ENCODE peak calls at places on chromosomes 7 and 10, in four cellular contexts. P, U, C and Z are unnamed samples.

GRCh38 chr10:855079-855478 is 76.4 kb downstream of the LARP4B start:
- DNase-seq in P (no peak), U (no peak), C (no peak), Z (no peak)

GRCh38 chr7:147646568-147646967 is 944.0 kb upstream of the C7orf33 start:
- DNase-seq in C (no peak), P (no peak), U (no peak), Z (no peak)

GRCh38 chr7:47474937-47475879 is 106.7 kb downstream of the TNS3 start:
- DNase-seq in P (peak), U (peak), C (peak), Z (peak)

GRCh38 chr10:123154943-123155505 is 822 bp downstream of the BUB3 start:
- DNase-seq in C (peak), U (no peak), P (no peak), Z (no peak)

GRCh38 chr10:76388321-76388720 is 956.9 kb downstream of the LRMDA start:
- DNase-seq in C (no peak), P (no peak), U (no peak), Z (no peak)

GRCh38 chr7:138226001-138226476 is 149.8 kb downstream of the AKR1D1 start:
- DNase-seq in U (no peak), P (no peak), C (no peak), Z (no peak)

GRCh38 chr10:103669243-103669929 is 175.9 kb downstream of the NEURL1 start:
- DNase-seq in U (no peak), C (no peak), P (no peak), Z (no peak)

GRCh38 chr7:40673285-40673684 is 538.5 kb downstream of the SUGCT start:
- DNase-seq in P (no peak), C (no peak), U (peak), Z (peak)

GRCh38 chr7:29342761-29343160 is 148.2 kb downstream of the CHN2 start:
- DNase-seq in C (no peak), P (no peak), U (no peak), Z (no peak)

GRCh38 chr7:120987280-120987679 is 1.2 kb upstream of the CPED1 start:
- DNase-seq in P (no peak), U (no peak), C (no peak), Z (no peak)

GRCh38 chr7:120988591-120989299 is at the start of gene CPED1:
- DNase-seq in U (peak), P (peak), C (peak), Z (peak)

GRCh38 chr7:120986665-120987064 is 1.8 kb upstream of the CPED1 start:
- DNase-seq in C (no peak), P (no peak), U (no peak), Z (no peak)

GRCh38 chr7:120989571-120990220 is 1.2 kb downstream of the CPED1 start:
- DNase-seq in U (no peak), P (peak), C (no peak), Z (no peak)

GRCh38 chr7:120987683-120988590 is 574 bp upstream of the CPED1 start:
- DNase-seq in C (peak), U (peak), P (peak), Z (peak)
- H3K4me3 ChIP-seq in C (peak), U (peak), P (peak), Z (peak)

GRCh38 chr10:69800109-69800508 is 1.6 kb upstream of the COL13A1 start:
- DNase-seq in U (peak), C (peak), P (no peak), Z (no peak)

GRCh38 chr10:69802424-69803161 is 887 bp downstream of the COL13A1 start:
- DNase-seq in U (no peak), C (peak), P (peak), Z (no peak)

GRCh38 chr10:69800665-69801064 is 1.0 kb upstream of the COL13A1 start:
- DNase-seq in U (no peak), P (no peak), C (no peak), Z (no peak)

GRCh38 chr10:69801434-69802315 is at the start of gene COL13A1:
- DNase-seq in P (peak), C (peak), U (no peak), Z (no peak)

DNA sequence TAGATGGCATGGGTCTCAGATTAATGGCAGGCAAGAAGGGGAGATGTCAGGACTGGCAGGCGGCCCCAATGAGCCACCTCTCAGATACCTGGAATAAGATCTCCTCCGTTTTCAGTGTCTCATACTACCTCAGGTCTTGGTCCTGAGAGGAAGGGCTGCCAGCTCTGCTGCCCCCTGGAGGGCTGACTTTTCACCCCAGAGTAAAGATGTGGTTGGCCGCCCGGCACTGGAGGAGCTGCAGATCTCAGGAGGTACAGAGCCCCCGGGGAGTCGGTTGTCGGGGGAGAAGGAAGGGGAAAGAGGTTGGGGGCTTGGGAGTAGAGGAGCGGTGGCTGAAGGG is 642 bp upstream of the COL13A1 start:
- DNase-seq in P (peak), U (no peak), C (peak), Z (no peak)
- TF ChIP-seq CTCF in P (no peak), U (peak), C (peak), Z (peak)

DNA sequence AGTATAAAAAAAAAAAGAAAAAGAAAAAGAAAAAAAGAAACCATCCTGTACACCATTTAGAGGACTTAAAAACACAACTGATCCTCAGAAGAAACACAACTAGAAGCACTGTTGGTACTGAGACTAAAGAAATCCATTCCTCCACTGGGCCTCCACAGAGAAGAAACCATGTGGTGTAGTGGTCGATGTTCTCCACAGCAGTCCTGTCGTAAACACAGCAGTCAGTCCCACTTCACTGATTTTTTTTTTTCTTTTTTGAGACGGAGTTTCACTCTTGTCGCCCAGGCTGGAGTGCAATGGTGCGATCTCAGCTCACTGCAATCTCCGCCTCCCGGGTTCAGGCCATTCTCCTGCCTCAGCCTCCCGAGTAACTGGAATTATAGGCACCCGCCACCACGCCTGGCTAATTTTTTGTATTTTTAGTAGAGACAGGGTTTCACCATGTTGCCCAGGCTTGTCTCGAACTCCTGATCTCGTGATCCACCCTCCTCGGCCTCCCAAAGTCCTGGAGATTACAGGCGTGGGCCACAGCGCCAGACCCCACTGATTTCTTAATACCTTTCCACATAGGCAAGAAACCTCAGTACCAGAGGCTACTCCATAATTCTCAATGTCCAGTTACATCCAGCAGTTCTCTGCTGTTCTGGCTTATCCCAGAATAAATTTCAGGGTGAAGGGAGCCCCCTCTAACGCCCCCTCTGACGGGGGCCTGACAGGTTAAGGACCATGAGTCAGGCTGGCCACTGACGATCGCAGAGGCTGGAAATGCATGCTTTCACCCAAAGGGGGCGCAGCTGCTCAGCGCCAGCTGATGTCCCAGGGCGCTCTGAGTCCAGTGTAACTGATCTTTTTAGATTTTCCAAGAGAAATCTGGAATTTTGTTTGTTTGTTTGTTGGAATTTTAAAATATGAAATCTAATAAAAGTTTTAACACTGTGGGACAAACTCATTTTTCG is 24.8 kb upstream of the FFAR4 start:
- DNase-seq in P (peak), U (no peak), C (peak), Z (no peak)
- H3K4me3 ChIP-seq in P (no peak), U (peak), C (no peak), Z (peak)

DNA sequence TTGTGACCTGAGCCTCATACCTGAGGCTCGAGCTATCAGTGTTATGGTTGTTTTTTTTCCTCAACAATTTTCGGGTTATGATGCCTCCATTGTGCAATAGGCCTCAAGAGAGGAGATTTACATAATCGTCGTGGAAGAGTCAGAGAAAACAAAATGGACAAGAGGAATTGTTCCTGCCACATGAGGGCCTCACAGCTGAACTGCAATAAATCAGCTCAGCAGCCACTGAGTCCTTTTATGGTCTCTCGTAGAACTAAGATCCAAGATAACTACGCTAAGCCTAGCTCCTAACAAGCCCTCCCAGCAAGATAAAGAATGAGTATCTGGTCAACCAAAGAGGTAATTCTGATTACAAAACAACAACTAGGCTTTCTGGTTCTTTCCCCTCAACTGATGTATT is 336.8 kb downstream of the WDR11 start:
- DNase-seq in U (no peak), P (no peak), C (no peak), Z (no peak)
- TF ChIP-seq CTCF in U (no peak), P (no peak), C (no peak), Z (no peak)

DNA sequence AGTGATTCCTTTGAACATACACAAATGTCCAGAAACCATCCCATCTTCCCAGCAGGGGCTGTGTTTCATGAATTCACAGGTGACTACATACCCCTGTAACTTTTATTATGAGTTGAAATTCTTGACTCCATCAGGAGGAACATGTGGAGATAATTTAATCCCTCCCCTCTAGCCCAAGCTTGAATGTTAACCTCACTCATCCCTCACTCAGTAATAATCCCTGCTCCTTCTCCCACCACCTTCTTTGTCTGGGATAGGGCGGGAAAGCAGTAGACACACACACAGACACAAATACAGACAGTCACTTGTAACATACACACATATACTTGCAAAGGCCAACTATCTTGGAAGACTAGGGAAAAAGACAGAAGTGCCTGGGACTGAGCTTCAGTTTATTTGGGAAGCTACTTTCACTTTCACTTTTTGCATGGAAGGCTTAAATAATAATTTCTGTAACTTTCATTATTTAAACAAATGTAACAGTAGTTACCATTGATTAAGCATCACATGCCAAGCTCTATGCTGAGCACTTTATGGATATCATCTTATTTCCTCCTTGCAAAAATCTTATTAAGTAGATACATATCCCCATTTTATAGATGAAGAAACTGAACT is 7.3 kb downstream of the AASS start:
- DNase-seq in P (no peak), U (no peak), C (no peak), Z (no peak)
- H3K4me3 ChIP-seq in P (peak), U (peak), C (peak), Z (peak)

GRCh38 chr10:31709501-31709900 is 219.1 kb downstream of the ARHGAP12 start:
- DNase-seq in C (no peak), U (no peak), P (no peak), Z (no peak)

GRCh38 chr10:31707578-31708411 is 220.8 kb downstream of the ARHGAP12 start:
- DNase-seq in C (no peak), U (peak), P (peak), Z (peak)

GRCh38 chr10:31708513-31708912 is 220.1 kb downstream of the ARHGAP12 start:
- DNase-seq in P (no peak), U (no peak), C (no peak), Z (no peak)

GRCh38 chr10:31706921-31707571 is 221.6 kb downstream of the ARHGAP12 start:
- DNase-seq in U (no peak), P (peak), C (no peak), Z (no peak)

DNA sequence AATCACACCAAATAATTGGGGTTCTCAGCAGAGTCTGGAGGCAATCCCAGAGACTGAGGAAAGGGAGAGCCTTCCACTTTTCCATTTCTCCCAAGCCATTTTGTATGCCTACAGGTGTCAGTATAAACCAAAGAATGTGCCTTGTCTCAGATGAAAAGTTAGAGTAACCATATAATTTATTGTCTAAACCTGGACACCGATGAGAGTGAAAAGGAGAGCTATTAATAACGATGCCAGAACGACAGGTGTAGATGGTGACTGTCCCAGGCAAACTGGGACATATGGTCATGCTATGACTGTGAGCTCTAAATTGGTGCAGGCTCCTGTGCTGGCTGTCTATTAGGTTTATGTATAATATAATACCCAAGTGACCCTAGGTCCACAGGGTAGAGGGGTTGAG is 219.6 kb downstream of the ARHGAP12 start:
- DNase-seq in P (no peak), U (no peak), C (no peak), Z (no peak)
- TF ChIP-seq CTCF in P (no peak), U (peak), C (no peak), Z (peak)

DNA sequence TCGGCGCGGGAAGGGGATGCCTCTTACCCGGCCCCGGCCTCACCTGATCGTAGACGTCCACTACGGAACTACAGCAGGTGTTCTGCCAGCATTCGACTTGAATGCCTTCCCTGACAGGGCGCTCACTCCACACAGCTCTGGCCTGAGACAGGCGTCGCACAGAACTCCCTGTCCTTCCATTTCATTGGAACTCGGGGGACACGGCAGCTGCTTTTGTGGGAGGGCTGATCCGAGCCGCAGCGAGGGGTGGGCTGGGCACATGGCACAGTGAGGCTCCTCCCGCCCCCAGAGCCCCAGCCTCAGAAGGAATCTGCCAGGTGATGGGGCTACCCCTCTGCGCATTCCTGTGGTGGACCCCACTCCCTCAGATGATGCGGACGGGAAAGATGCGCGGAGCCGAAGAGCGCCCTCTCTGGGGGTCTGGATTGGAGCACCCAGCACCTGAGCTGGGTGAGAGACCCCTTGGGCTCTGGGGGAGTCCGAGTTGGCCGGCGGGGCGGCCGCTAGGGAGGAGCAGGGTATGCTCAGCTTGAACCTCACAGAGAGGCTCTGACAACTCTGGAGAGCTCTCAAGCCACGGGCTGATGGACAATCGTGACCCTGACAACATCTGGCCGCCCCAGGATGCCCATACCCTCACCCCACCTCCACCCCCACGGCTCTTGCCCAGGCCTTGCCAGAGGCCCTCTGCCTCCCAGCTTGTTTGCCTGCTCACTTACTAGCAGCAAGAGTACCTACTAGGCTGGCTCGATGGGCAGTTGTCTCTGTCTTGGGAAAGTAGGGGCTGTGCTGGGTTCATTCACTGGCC is 36.6 kb downstream of the RASGEF1A start:
- DNase-seq in U (no peak), C (no peak), P (no peak), Z (no peak)
- H3K4me3 ChIP-seq in U (no peak), C (peak), P (no peak), Z (no peak)

GRCh38 chr7:39312254-39312989 is 253.8 kb upstream of the YAE1 start:
- DNase-seq in P (no peak), C (no peak), U (no peak), Z (no peak)
- TF ChIP-seq CTCF in P (no peak), C (no peak), U (no peak), Z (no peak)